ENCODE peak calls at places on chromosomes 5 and 9, in four cellular contexts. Z, A, C and X are unnamed samples.

GRCh38 chr5:41670854-41671791 is 160.7 kb upstream of the PLCXD3 start:
- DNase-seq in Z (no peak), A (no peak), C (no peak), X (no peak)

GRCh38 chr9:134789168-134789567 is 91.4 kb upstream of the FCN2 start:
- DNase-seq in Z (no peak), A (no peak), C (no peak), X (no peak)

GRCh38 chr5:142222235-142222880 is 102.5 kb downstream of the SPRY4 start:
- DNase-seq in Z (no peak), A (no peak), C (no peak), X (no peak)

GRCh38 chr5:176680226-176680563 is 32.9 kb downstream of the TSPAN17 start:
- DNase-seq in Z (no peak), A (no peak), C (no peak), X (no peak)

GRCh38 chr9:69882998-69883565 is 62.5 kb downstream of the CFAP95 start:
- DNase-seq in Z (no peak), A (no peak), C (no peak), X (no peak)

GRCh38 chr5:2212481-2212880 is 329.8 kb upstream of the IRX4 start:
- DNase-seq in Z (no peak), A (no peak), C (no peak), X (no peak)

GRCh38 chr5:150111121-150111520 is 24.8 kb upstream of the CSF1R start:
- DNase-seq in Z (no peak), A (no peak), C (no peak), X (no peak)

GRCh38 chr9:104810421-104811339 is 46.8 kb downstream of the NIPSNAP3B start:
- DNase-seq in Z (no peak), A (no peak), C (no peak), X (no peak)

GRCh38 chr5:173670130-173670591 is 53.7 kb upstream of the BOD1 start:
- DNase-seq in Z (no peak), A (no peak), C (no peak), X (peak; percentile 39)

GRCh38 chr5:36444582-36444999 is 142.9 kb upstream of the RANBP3L start:
- DNase-seq in Z (no peak), A (no peak), C (no peak), X (no peak)

GRCh38 chr5:173094012-173094661 is 38.0 kb downstream of the CREBRF start:
- DNase-seq in Z (no peak), A (no peak), C (no peak), X (no peak)

GRCh38 chr9:27195191-27195590 is 86.2 kb downstream of the TEK start:
- DNase-seq in Z (no peak), A (no peak), C (no peak), X (no peak)

GRCh38 chr5:2185646-2186471 is 303.1 kb upstream of the IRX4 start:
- DNase-seq in Z (no peak), A (no peak), C (no peak), X (no peak)

GRCh38 chr9:26131891-26132290 is 453.6 kb upstream of the TUSC1 start:
- DNase-seq in Z (no peak), A (no peak), C (no peak), X (no peak)

GRCh38 chr9:115976726-115977125 is 176.9 kb upstream of the PAPPA start:
- DNase-seq in Z (no peak), A (no peak), C (no peak), X (no peak)

GRCh38 chr9:86945868-86946711 is 1.2 kb downstream of the GAS1 start:
- DNase-seq in Z (no peak), A (peak; percentile 61), C (peak; percentile 48), X (peak; percentile 63)

GRCh38 chr5:67773439-67773988 is 442.0 kb upstream of the PIK3R1 start:
- DNase-seq in Z (no peak), A (no peak), C (no peak), X (no peak)

GRCh38 chr9:4970970-4971641 is 14.0 kb upstream of the JAK2 start:
- DNase-seq in Z (no peak), A (no peak), C (no peak), X (no peak)

GRCh38 chr5:23506329-23507236 is 826 bp upstream of the PRDM9 start:
- DNase-seq in Z (no peak), A (no peak), C (peak; percentile 11), X (peak; percentile 0)

GRCh38 chr9:70192707-70193106 is 66.1 kb upstream of the SMC5 start:
- DNase-seq in Z (no peak), A (no peak), C (no peak), X (no peak)

GRCh38 chr9:123400926-123401503 is 45.0 kb downstream of the CRB2 start:
- DNase-seq in Z (no peak), A (no peak), C (no peak), X (no peak)

GRCh38 chr9:125564641-125565040 is 142.4 kb downstream of the MAPKAP1 start:
- DNase-seq in Z (no peak), A (no peak), C (no peak), X (no peak)

GRCh38 chr9:136438909-136439549 is 616 bp downstream of the INPP5E start:
- DNase-seq in Z (peak; percentile 78), A (peak; percentile 64), C (peak; percentile 31), X (peak; percentile 63)